ENCODE peak calls at places on chromosomes 13 and 19, in four cellular contexts. R is K562, T is HepG2, N is WTC11. L is an unnamed sample.

GRCh38 chr13:83824561-83824960 is 57.7 kb downstream of the SLITRK1 start:
- DNase-seq in R (no peak), N (no peak), T (no peak), L (no peak)

GRCh38 chr13:106958690-106959089 is 390.8 kb upstream of the ARGLU1 start:
- DNase-seq in N (no peak), T (peak; percentile 7), R (no peak), L (no peak)

GRCh38 chr19:53915000-53915399 is 5.9 kb downstream of the CACNG7 start:
- DNase-seq in R (peak; percentile 81), N (peak; percentile 85), T (no peak), L (no peak)

GRCh38 chr13:75375329-75375728 is 106.6 kb downstream of the TBC1D4 start:
- DNase-seq in R (no peak), N (no peak), T (no peak), L (no peak)

GRCh38 chr19:16301999-16302694 is 22.5 kb upstream of the KLF2 start:
- DNase-seq in R (no peak), T (no peak), N (no peak), L (no peak)

GRCh38 chr13:93872376-93872775 is 607.1 kb downstream of the DCT start:
- DNase-seq in R (no peak), N (no peak), T (no peak), L (no peak)

GRCh38 chr19:16283103-16283469 is 41.5 kb upstream of the KLF2 start:
- DNase-seq in R (no peak), N (no peak), T (no peak), L (no peak)

GRCh38 chr19:14048439-14049153 is 13.3 kb downstream of the PALM3 start:
- DNase-seq in T (peak; percentile 23), R (peak; percentile 79), N (peak; percentile 92), L (no peak)

GRCh38 chr19:44142014-44142523 is 715 bp downstream of the ZNF234 start:
- DNase-seq in R (peak; percentile 22), T (peak; percentile 2), N (no peak), L (no peak)

GRCh38 chr19:48726573-48726972 is 7.0 kb upstream of the MAMSTR start:
- DNase-seq in R (no peak), N (no peak), T (no peak), L (no peak)

GRCh38 chr13:24149306-24150032 is 11.1 kb upstream of the SPATA13 start:
- DNase-seq in R (no peak), T (no peak), N (no peak), L (no peak)

GRCh38 chr19:33394006-33394722 is 20.7 kb downstream of the CEBPG start:
- DNase-seq in T (peak; percentile 55), N (no peak), R (no peak), L (no peak)

GRCh38 chr13:103297083-103297482 is 230.9 kb upstream of the SLC10A2 start:
- DNase-seq in T (no peak), R (no peak), N (no peak), L (no peak)

GRCh38 chr19:46617566-46618079 is 7.3 kb downstream of the PTGIR start:
- DNase-seq in R (no peak), T (no peak), N (no peak), L (no peak)

GRCh38 chr19:2495130-2495641 is 19.3 kb downstream of the GADD45B start:
- DNase-seq in T (no peak), R (no peak), N (no peak), L (no peak)

GRCh38 chr13:102017248-102017647 is 384.6 kb downstream of the FGF14 start:
- DNase-seq in N (no peak), T (no peak), R (no peak), L (no peak)

GRCh38 chr19:17479325-17479791 is 9.0 kb downstream of the SLC27A1 start:
- DNase-seq in R (no peak), T (no peak), N (no peak), L (no peak)

GRCh38 chr19:8331263-8331840 is 10.1 kb downstream of the RPS28 start:
- DNase-seq in N (no peak), R (no peak), T (no peak), L (no peak)

GRCh38 chr13:103067751-103068563 is 1.7 kb upstream of the SLC10A2 start:
- DNase-seq in N (peak; percentile 70), T (no peak), R (no peak), L (peak; percentile 72)

GRCh38 chr13:29541400-29541799 is 54.1 kb downstream of the SLC7A1 start:
- DNase-seq in T (no peak), N (no peak), R (no peak), L (no peak)
- TF ChIP-seq CREM in T (no peak), N (no peak), R (no peak), L (no peak)

DNA sequence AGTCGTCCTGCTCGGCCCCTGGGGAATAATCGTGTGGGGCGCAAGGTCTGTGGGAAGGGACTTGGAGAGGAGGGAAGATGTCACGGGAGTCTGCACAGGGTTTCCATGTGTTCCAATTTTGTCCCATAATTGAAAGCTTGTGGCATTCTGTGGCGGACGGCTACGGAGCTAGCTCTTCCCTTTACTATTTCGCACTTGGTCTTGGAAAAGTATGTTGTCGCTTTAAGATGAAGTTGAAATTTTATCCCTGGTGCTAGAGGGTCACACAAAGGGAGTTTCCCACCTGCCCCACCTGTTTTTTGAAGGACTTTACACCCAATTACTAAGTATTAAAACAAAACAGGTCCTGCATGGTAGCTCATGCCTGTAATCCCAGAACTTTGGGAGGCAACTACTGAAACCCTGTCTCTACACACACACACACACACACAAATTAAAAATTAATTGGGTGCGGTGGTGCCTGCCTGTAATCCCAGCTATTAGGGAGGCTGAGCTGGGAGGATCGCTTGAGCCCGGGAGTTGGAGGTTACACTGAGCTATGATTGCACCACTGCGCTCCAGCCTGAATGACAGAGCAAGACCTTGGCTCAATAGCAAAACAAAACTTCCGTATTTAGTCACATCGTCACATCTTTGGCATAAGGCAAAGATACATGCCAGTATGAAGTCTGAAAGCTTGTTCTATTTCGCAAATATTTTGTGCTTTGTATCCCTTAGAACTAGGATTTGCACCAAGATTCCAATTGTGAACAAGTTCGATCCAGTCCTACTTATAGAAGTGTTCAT is 1.0 kb upstream of the TPT1 start:
- DNase-seq in R (no peak), T (no peak), N (no peak), L (no peak)
- TF ChIP-seq CREM in R (no peak), T (no peak), N (no peak), L (no peak)

DNA sequence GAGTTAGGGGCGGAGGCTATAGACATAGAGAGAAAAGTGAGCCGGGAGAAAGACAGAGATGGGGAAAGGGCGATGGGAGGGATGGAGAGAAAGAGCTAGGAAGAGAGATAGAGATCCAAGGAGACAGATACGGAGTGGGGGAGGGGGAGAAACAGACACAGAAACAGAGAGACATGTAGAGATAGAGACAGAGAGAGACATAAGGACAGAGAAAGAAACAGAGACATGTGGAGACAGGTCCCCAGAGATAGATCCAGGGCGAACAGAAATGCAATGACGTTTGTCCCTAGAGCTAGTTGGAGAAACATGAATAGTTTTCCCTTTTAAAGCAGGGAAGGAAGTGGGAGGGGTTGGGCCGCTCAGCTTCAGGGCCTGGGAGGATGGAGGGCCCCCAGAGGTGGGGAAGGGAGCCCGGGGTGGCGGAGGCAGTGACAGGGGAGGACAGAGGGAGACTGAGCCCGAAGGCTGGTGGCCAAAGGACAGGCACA is 4.6 kb downstream of the PPP1R14A start:
- DNase-seq in T (no peak), R (no peak), N (no peak), L (no peak)
- TF ChIP-seq CREM in T (no peak), R (no peak), N (no peak), L (no peak)

GRCh38 chr13:95437561-95437960 is 115.0 kb upstream of the CLDN10 start:
- DNase-seq in T (no peak), R (peak; percentile 31), N (no peak), L (no peak)
- TF ChIP-seq CREM in T (no peak), R (no peak), N (no peak), L (no peak)

GRCh38 chr19:970695-971094 is 13.4 kb upstream of the WDR18 start:
- DNase-seq in R (peak; percentile 72), T (no peak), N (no peak), L (no peak)
- TF ChIP-seq CREM in R (peak; percentile 10), T (no peak), N (no peak), L (no peak)

GRCh38 chr19:38596057-38596981 is 21.4 kb downstream of the MAP4K1 start:
- DNase-seq in N (peak; percentile 98), R (peak; percentile 97), T (peak; percentile 20), L (no peak)
- TF ChIP-seq CREM in N (no peak), R (no peak), T (no peak), L (no peak)

GRCh38 chr13:51420681-51421476 is 32.0 kb downstream of the INTS6 start:
- DNase-seq in N (no peak), R (no peak), T (no peak), L (no peak)

GRCh38 chr13:51416107-51416506 is 36.7 kb downstream of the INTS6 start:
- DNase-seq in N (no peak), R (no peak), T (no peak), L (no peak)

GRCh38 chr13:51417716-51418115 is 35.1 kb downstream of the INTS6 start:
- DNase-seq in T (peak; percentile 33), R (no peak), N (no peak), L (no peak)

GRCh38 chr13:51422484-51422883 is 30.4 kb downstream of the INTS6 start:
- DNase-seq in T (no peak), R (no peak), N (no peak), L (no peak)

GRCh38 chr13:51419015-51419636 is 33.7 kb downstream of the INTS6 start:
- DNase-seq in N (no peak), T (no peak), R (no peak), L (no peak)
- TF ChIP-seq CREM in N (no peak), T (no peak), R (no peak), L (no peak)

DNA sequence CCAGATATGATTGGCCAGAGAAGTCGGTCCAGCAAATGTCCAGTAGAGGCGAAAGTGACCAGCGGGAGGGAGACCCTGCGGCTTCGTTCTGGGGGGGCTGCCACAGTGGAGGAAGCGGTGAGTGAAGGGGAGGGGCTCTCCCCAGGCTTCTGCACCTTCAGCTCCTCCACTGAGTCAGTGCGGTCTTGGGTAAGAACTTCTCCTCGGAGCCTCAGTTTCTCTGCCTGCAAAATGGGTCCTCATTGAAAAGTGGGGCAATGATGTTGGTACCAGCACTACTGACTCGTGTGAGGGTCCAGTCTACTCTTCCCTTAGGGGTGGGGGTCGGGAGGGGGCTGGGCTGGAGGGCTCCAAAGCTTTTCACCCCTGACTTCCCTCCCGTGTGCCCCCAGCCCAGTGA is 4.2 kb downstream of the GIPC3 start:
- DNase-seq in R (no peak), N (no peak), T (no peak), L (no peak)
- TF ChIP-seq CREM in R (no peak), N (no peak), T (no peak), L (no peak)